ENCODE peak calls at places on chromosomes 16 and 17, in ten cellular contexts. X is lower lobe of right lung, I is A673, C is head of caudate nucleus, V is skeletal muscle cell, O is K562, D is germinal center, T is ecto neural progenitor cell, L is left ventricle myocardium inferior, J is EH. S is an unnamed sample.

GRCh38 chr17:48011405-48012150 is 26.0 kb downstream of the COPZ2 start:
- DNase-seq in X (no peak), I (peak), C (no peak), V (no peak), O (peak), D (peak), T (peak), L (no peak), J (peak), S (peak)

GRCh38 chr16:19874026-19874425 is 10.6 kb downstream of the GPRC5B start:
- DNase-seq in X (no peak), I (no peak), C (no peak), V (no peak), O (no peak), D (no peak), T (no peak), L (no peak), J (no peak), S (no peak)

GRCh38 chr17:2394775-2395191 is 6.1 kb downstream of the MNT start:
- DNase-seq in X (no peak), I (no peak), C (no peak), V (no peak), O (no peak), D (no peak), T (peak), L (no peak), J (no peak), S (no peak)

GRCh38 chr17:10197362-10197720 is 1.1 kb downstream of the GAS7 start:
- DNase-seq in X (no peak), I (no peak), C (no peak), V (no peak), O (no peak), D (no peak), T (no peak), L (peak), J (no peak), S (no peak)

GRCh38 chr17:59621771-59622170 is 2.1 kb downstream of the CLTC start:
- DNase-seq in X (no peak), I (no peak), C (no peak), V (no peak), O (no peak), D (no peak), T (no peak), L (no peak), J (no peak), S (no peak)

GRCh38 chr17:18225562-18226283 is at the start of gene LLGL1:
- DNase-seq in X (no peak), I (peak), C (no peak), V (no peak), O (peak), D (no peak), T (no peak), L (no peak), J (peak), S (no peak)

GRCh38 chr16:58471209-58471975 is 28.6 kb upstream of the NDRG4 start:
- DNase-seq in X (no peak), I (no peak), C (no peak), V (no peak), O (no peak), D (no peak), T (no peak), L (no peak), J (no peak), S (no peak)

GRCh38 chr17:64261422-64262124 is 1.5 kb downstream of the TEX2 start:
- DNase-seq in X (no peak), I (no peak), C (no peak), V (no peak), O (no peak), D (no peak), T (no peak), L (no peak), J (no peak), S (no peak)

GRCh38 chr16:80084614-80085013 is 456.2 kb upstream of the DYNLRB2 start:
- DNase-seq in X (no peak), I (peak), C (peak), V (no peak), O (peak), D (no peak), T (peak), L (peak), J (peak), S (peak)

GRCh38 chr16:8634991-8635736 is 13.7 kb downstream of the METTL22 start:
- DNase-seq in X (no peak), I (peak), C (no peak), V (no peak), O (peak), D (no peak), T (peak), L (no peak), J (peak), S (no peak)

GRCh38 chr17:49932131-49932723 is 36.8 kb upstream of the DLX4 start:
- DNase-seq in X (no peak), I (peak), C (no peak), V (no peak), O (no peak), D (no peak), T (no peak), L (no peak), J (no peak), S (no peak)

GRCh38 chr16:22855231-22855630 is 41.3 kb downstream of the HS3ST2 start:
- DNase-seq in X (no peak), I (no peak), C (no peak), V (no peak), O (no peak), D (no peak), T (no peak), L (no peak), J (no peak), S (no peak)

GRCh38 chr17:4500188-4500565 is 1.5 kb downstream of the SPNS2 start:
- DNase-seq in X (no peak), I (no peak), C (no peak), V (no peak), O (no peak), D (no peak), T (no peak), L (no peak), J (no peak), S (no peak)

GRCh38 chr16:2867661-2867986 is 9.7 kb upstream of the PRSS22 start:
- DNase-seq in X (no peak), I (no peak), C (no peak), V (no peak), O (no peak), D (no peak), T (no peak), L (no peak), J (no peak), S (no peak)

GRCh38 chr16:81625544-81626152 is 153.4 kb upstream of the PLCG2 start:
- DNase-seq in X (peak), I (no peak), C (peak), V (no peak), O (peak), D (no peak), T (no peak), L (peak), J (peak), S (peak)

GRCh38 chr16:20614201-20615141 is 38.3 kb upstream of the ACSM2B start:
- DNase-seq in X (peak), I (no peak), C (no peak), V (no peak), O (no peak), D (no peak), T (peak), L (no peak), J (no peak), S (no peak)

GRCh38 chr16:54489225-54489781 is 202.7 kb upstream of the IRX3 start:
- DNase-seq in X (no peak), I (no peak), C (no peak), V (no peak), O (no peak), D (no peak), T (no peak), L (no peak), J (no peak), S (no peak)

GRCh38 chr16:13559624-13560023 is 360.3 kb upstream of the ERCC4 start:
- DNase-seq in X (no peak), I (no peak), C (no peak), V (no peak), O (no peak), D (no peak), T (no peak), L (no peak), J (no peak), S (no peak)

GRCh38 chr16:11038777-11039176 is 94.4 kb downstream of the CLEC16A start:
- DNase-seq in X (no peak), I (no peak), C (no peak), V (no peak), O (no peak), D (no peak), T (no peak), L (no peak), J (no peak), S (no peak)

GRCh38 chr16:67016681-67017450 is 12.1 kb upstream of the CBFB start:
- DNase-seq in X (peak), I (no peak), C (peak), V (no peak), O (no peak), D (no peak), T (peak), L (no peak), J (no peak), S (no peak)

GRCh38 chr17:82449883-82450356 is 632 bp downstream of the CYBC1 start:
- DNase-seq in X (no peak), I (no peak), C (no peak), V (no peak), O (no peak), D (no peak), T (no peak), L (no peak), J (no peak), S (no peak)

GRCh38 chr17:42679492-42680330 is 1.9 kb downstream of the CCR10 start:
- DNase-seq in X (peak), I (peak), C (peak), V (no peak), O (peak), D (peak), T (peak), L (peak), J (peak), S (peak)

GRCh38 chr17:38663125-38663751 is 11.5 kb downstream of the EPOP start:
- DNase-seq in X (peak), I (peak), C (peak), V (no peak), O (peak), D (peak), T (peak), L (peak), J (peak), S (peak)

GRCh38 chr17:57645950-57646686 is 99.0 kb downstream of the CCDC182 start:
- DNase-seq in X (no peak), I (no peak), C (no peak), V (no peak), O (no peak), D (no peak), T (no peak), L (no peak), J (peak), S (peak)

S was measured in RPMI7951.